ENCODE peak calls at places on chromosome 20, in eight cellular contexts. N, W, I, U, M, O, E and D are unnamed samples.
A peak's percentile ranks its signal among the peaks of the same experiment; 100 is the strongest.

GRCh38 chr20:45229264-45230056 is 8.3 kb downstream of the SEMG2 start:
- DNase-seq in N (no peak), U (peak; percentile 26), I (no peak), M (no peak), W (no peak), E (peak; percentile 30), O (peak; percentile 84), D (peak; percentile 3)

GRCh38 chr20:19874328-19874727 is 116.3 kb downstream of the RIN2 start:
- DNase-seq in O (no peak), M (no peak), E (no peak), N (no peak), U (no peak), W (no peak), I (no peak), D (no peak)

GRCh38 chr20:25139061-25139705 is 56.3 kb upstream of the ENTPD6 start:
- DNase-seq in I (no peak), E (no peak), U (no peak), M (no peak), O (no peak), N (no peak), W (no peak), D (no peak)

GRCh38 chr20:38805958-38806854 is 709 bp downstream of the PPP1R16B start:
- DNase-seq in E (peak; percentile 61), W (no peak), N (no peak), U (peak; percentile 57), I (no peak), M (no peak), O (peak; percentile 89), D (no peak)

GRCh38 chr20:1720845-1721475 is 63.4 kb upstream of the SIRPG start:
- DNase-seq in U (no peak), I (no peak), W (no peak), E (no peak), O (no peak), N (no peak), M (no peak), D (no peak)

GRCh38 chr20:57811373-57812020 is 101.7 kb upstream of the PMEPA1 start:
- DNase-seq in U (no peak), M (no peak), I (no peak), O (peak; percentile 31), E (no peak), N (no peak), W (no peak), D (no peak)

GRCh38 chr20:62938105-62938888 is at the start of gene GID8:
- DNase-seq in N (no peak), M (no peak), U (peak; percentile 68), W (no peak), E (peak; percentile 75), I (no peak), O (peak; percentile 93), D (no peak)

GRCh38 chr20:15162061-15162740 is 824.8 kb upstream of the FLRT3 start:
- DNase-seq in E (peak; percentile 10), U (peak; percentile 9), O (no peak), I (no peak), W (no peak), N (no peak), M (no peak), D (peak; percentile 21)

GRCh38 chr20:63407928-63408683 is 47.0 kb upstream of the CHRNA4 start:
- DNase-seq in M (no peak), E (no peak), O (no peak), N (no peak), I (no peak), U (no peak), W (no peak), D (no peak)

GRCh38 chr20:43388267-43389081 is 69.2 kb upstream of the SRSF6 start:
- DNase-seq in M (no peak), U (no peak), O (no peak), I (peak; percentile 68), W (peak; percentile 59), E (no peak), N (no peak), D (no peak)

GRCh38 chr20:43389231-43389630 is 68.5 kb upstream of the SRSF6 start:
- DNase-seq in M (no peak), O (no peak), N (no peak), W (no peak), I (no peak), U (no peak), E (no peak), D (no peak)

GRCh38 chr20:43392561-43392960 is 65.1 kb upstream of the SRSF6 start:
- DNase-seq in O (no peak), M (no peak), U (no peak), W (no peak), N (no peak), E (no peak), I (no peak), D (no peak)

GRCh38 chr20:43387737-43388136 is 70.0 kb upstream of the SRSF6 start:
- DNase-seq in U (no peak), N (no peak), O (no peak), I (no peak), M (no peak), W (no peak), E (no peak), D (no peak)

DNA sequence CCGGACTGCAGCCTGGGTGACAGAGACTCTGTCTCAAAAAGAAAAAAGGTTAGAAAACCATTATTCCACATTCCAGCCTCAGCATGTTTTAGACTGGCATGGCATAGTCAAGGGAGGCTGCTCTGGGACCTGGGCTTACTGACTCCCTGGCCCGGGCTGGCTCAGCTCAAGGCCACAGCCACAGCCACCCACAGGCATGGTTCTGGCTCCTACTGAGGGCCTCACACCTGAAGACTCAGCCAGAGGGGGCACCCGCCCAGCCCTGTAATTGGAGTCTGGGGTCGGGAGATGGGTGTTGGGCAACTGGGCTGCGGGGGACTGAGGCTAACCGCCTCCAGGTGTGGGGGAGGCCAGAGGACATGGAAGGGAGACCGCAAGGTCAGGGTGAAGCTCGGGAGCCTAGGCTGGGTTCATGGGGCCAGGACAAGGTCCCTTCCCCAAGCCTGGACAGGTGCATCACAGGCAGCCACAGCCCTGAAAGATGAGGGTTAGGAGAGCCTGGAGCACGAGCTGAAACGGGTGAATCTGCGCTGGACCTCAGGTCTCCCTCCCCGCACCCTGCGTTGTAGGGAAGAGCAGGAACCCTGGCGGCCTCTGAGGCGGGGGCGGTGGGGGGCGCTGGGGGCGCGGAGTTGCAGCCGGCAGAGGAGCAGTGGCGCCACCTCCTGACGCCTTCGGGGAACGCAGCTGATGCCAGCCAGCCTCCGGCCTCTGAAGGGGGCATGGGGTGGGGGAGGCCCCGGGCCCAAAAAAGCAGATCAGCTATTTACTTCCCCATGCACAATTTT is 67.7 kb upstream of the SRSF6 start:
- DNase-seq in U (no peak), E (peak; percentile 23), N (no peak), M (no peak), W (no peak), I (no peak), O (no peak), D (no peak)
- TF ChIP-seq CTCF in U (peak; percentile 11), E (peak; percentile 28), N (no peak), M (no peak), W (peak; percentile 47), I (peak; percentile 41), O (no peak), D (peak; percentile 47)

GRCh38 chr20:9467995-9468394 is 46.4 kb upstream of the LAMP5 start:
- DNase-seq in N (no peak), O (no peak), W (no peak), M (no peak), I (no peak), E (no peak), U (peak; percentile 14), D (no peak)
- TF ChIP-seq CTCF in N (no peak), O (no peak), W (peak; percentile 44), M (no peak), I (peak; percentile 48), E (no peak), U (peak; percentile 13), D (peak; percentile 76)

GRCh38 chr20:33664085-33664761 is 2.1 kb downstream of the C20orf144 start:
- DNase-seq in O (no peak), N (no peak), E (no peak), W (no peak), I (no peak), U (no peak), M (no peak), D (no peak)

GRCh38 chr20:33662172-33662571 is at the start of gene C20orf144:
- DNase-seq in U (no peak), W (no peak), E (no peak), O (no peak), N (no peak), M (no peak), I (no peak), D (no peak)

GRCh38 chr20:33664762-33665144 is 2.0 kb upstream of the ACTL10 start:
- DNase-seq in I (no peak), N (no peak), U (no peak), M (no peak), E (no peak), O (no peak), W (no peak), D (no peak)

GRCh38 chr20:33660685-33661058 is 1.5 kb upstream of the C20orf144 start:
- DNase-seq in E (no peak), I (no peak), O (no peak), W (no peak), N (no peak), M (no peak), U (no peak), D (no peak)

GRCh38 chr20:33663161-33664084 is 1.3 kb downstream of the C20orf144 start:
- DNase-seq in W (peak; percentile 71), O (peak; percentile 99), I (no peak), U (peak; percentile 91), N (peak; percentile 47), M (peak; percentile 69), E (peak; percentile 93), D (no peak)
- TF ChIP-seq CTCF in W (no peak), O (no peak), I (no peak), U (no peak), N (no peak), M (no peak), E (no peak), D (no peak)

DNA sequence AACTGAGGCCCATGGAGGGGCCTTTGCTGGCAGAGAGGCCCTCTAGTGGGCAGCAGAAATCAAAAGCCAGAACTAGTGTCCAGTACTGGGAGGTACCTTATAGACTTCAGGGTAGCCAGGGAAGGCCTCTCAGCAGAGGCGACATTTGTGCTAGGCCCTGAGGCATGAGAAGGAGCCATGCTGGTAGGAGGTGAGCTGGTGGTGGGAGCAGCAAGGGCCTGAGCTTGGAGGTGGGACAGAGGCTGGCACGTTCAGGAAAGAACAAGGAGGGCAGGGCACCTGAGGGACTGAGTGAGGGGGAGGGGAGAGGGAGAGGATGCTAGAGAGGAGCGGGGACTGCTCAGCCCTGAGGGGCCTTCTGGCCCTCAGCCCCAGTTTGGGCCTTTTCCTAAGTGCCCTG is 36.6 kb downstream of the DLGAP4 start:
- DNase-seq in O (peak; percentile 25), I (no peak), N (no peak), U (no peak), W (no peak), M (no peak), E (no peak), D (no peak)
- TF ChIP-seq CTCF in O (no peak), I (no peak), N (no peak), U (no peak), W (no peak), M (no peak), E (no peak), D (no peak)